ENCODE peak calls at places on chromosome 15, in six cellular contexts. One of them, this sample, is unnamed.

GRCh38 chr15:51849866-51850265 is 20.4 kb downstream of the TMOD3 start:
- DNase-seq in K562: no peak
- DNase-seq in IMR-90: no peak
- DNase-seq in HepG2: no peak
- DNase-seq in A549: no peak
- DNase-seq in GM12878: no peak
- DNase-seq in this sample: no peak

GRCh38 chr15:25245801-25246622 is 192.8 kb downstream of the UBE3A start:
- DNase-seq in IMR-90: no peak
- DNase-seq in GM12878: no peak
- DNase-seq in HepG2: no peak
- DNase-seq in A549: no peak
- DNase-seq in K562: no peak
- DNase-seq in this sample: no peak

GRCh38 chr15:55016225-55016624 is 180.5 kb downstream of the RSL24D1 start:
- DNase-seq in K562: no peak
- DNase-seq in GM12878: no peak
- DNase-seq in A549: no peak
- DNase-seq in HepG2: no peak
- DNase-seq in IMR-90: no peak
- DNase-seq in this sample: no peak

GRCh38 chr15:28017423-28017924 is 81.6 kb downstream of the OCA2 start:
- DNase-seq in HepG2: peak
- DNase-seq in A549: no peak
- DNase-seq in GM12878: no peak
- DNase-seq in IMR-90: no peak
- DNase-seq in K562: no peak
- DNase-seq in this sample: no peak

GRCh38 chr15:75594276-75594675 is 15.2 kb upstream of the PTPN9 start:
- DNase-seq in A549: no peak
- DNase-seq in K562: no peak
- DNase-seq in HepG2: no peak
- DNase-seq in IMR-90: no peak
- DNase-seq in GM12878: no peak
- DNase-seq in this sample: no peak

GRCh38 chr15:86620636-86621349 is 541.1 kb downstream of the AGBL1 start:
- DNase-seq in A549: no peak
- DNase-seq in K562: no peak
- DNase-seq in IMR-90: no peak
- DNase-seq in HepG2: peak
- DNase-seq in GM12878: no peak
- DNase-seq in this sample: no peak

GRCh38 chr15:65862682-65863081 is 6.6 kb upstream of the RAB11A start:
- DNase-seq in IMR-90: peak
- DNase-seq in A549: peak
- DNase-seq in K562: peak
- DNase-seq in GM12878: no peak
- DNase-seq in HepG2: peak
- DNase-seq in this sample: peak

GRCh38 chr15:90407871-90408317 is 19.9 kb downstream of the IQGAP1 start:
- DNase-seq in A549: no peak
- DNase-seq in HepG2: no peak
- DNase-seq in K562: no peak
- DNase-seq in IMR-90: peak
- DNase-seq in GM12878: no peak
- DNase-seq in this sample: no peak

GRCh38 chr15:74229686-74230085 is 6.4 kb upstream of the CCDC33 start:
- DNase-seq in HepG2: no peak
- DNase-seq in K562: no peak
- DNase-seq in IMR-90: no peak
- DNase-seq in A549: no peak
- DNase-seq in GM12878: no peak
- DNase-seq in this sample: no peak

GRCh38 chr15:82919231-82919886 is 33.2 kb downstream of the HOMER2 start:
- DNase-seq in HepG2: peak
- DNase-seq in A549: no peak
- DNase-seq in IMR-90: no peak
- DNase-seq in K562: no peak
- DNase-seq in GM12878: no peak
- DNase-seq in this sample: no peak

GRCh38 chr15:67176195-67176971 is 78.1 kb downstream of the AAGAB start:
- DNase-seq in K562: no peak
- DNase-seq in IMR-90: no peak
- DNase-seq in HepG2: no peak
- DNase-seq in GM12878: no peak
- DNase-seq in A549: no peak
- DNase-seq in this sample: no peak

GRCh38 chr15:94671845-94672524 is 440.6 kb downstream of the MCTP2 start:
- DNase-seq in IMR-90: peak
- DNase-seq in K562: no peak
- DNase-seq in HepG2: no peak
- DNase-seq in GM12878: no peak
- DNase-seq in A549: no peak
- DNase-seq in this sample: peak
- TF ChIP-seq BHLHE40 in IMR-90: no peak
- TF ChIP-seq BHLHE40 in K562: no peak
- TF ChIP-seq BHLHE40 in HepG2: no peak
- TF ChIP-seq BHLHE40 in GM12878: no peak
- TF ChIP-seq BHLHE40 in A549: no peak
- TF ChIP-seq BHLHE40 in this sample: no peak

DNA sequence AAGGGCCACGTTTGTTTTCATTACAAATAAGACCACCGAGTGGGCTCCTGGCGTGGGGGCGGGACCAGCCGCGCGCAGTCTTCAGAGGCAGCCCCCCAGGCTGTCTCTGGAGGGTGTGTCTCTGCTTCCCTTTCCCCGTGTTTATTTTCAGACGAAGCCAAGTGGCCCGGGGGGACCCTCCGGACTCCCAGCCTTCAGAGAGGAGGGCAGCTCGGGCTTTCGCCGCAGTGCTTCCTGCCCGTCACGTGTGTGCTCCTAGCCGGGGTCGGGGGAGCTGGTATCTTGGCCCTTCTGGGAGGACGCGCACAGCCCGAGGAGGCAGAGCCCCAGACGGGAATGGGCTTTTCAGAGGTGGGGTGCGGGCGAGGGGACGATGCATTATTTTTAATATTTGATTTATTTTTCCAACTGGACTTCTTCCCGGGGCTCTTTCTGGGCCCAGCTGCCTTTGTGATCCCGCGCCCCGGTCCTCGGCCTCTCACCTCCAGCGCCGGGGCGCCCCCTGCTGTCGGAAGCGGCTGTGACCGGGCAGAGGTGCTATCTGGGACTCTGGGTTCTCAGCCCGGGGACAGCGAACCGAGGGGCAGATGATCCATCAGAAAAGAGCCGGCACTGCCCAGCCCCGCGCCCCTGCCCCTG is 69.9 kb upstream of the CGNL1 start:
- DNase-seq in K562: peak
- DNase-seq in A549: peak
- DNase-seq in HepG2: peak
- DNase-seq in IMR-90: peak
- DNase-seq in GM12878: no peak
- DNase-seq in this sample: peak
- TF ChIP-seq BHLHE40 in K562: peak
- TF ChIP-seq BHLHE40 in A549: no peak
- TF ChIP-seq BHLHE40 in HepG2: no peak
- TF ChIP-seq BHLHE40 in IMR-90: no peak
- TF ChIP-seq BHLHE40 in GM12878: peak
- TF ChIP-seq BHLHE40 in this sample: no peak

DNA sequence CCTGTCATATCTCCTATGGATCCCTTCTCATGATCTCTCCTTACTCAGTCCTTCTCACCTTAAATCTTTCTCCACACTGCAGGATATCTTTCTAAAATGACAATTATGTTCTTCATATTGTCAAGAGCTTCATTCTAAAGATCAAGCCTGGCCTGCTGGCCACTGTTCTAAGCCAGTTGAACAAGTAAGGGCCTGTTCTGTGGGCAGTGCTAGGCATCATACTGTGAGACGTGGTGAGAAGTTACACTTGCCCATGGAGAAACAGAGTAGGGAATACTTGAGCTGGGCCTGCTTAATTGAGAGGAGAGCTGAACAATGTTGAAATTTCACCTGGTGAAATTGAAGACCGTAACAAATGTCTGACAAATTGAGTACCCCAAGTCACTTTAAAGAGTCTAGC is 184.1 kb upstream of the RASGRP1 start:
- DNase-seq in GM12878: no peak
- DNase-seq in IMR-90: no peak
- DNase-seq in A549: no peak
- DNase-seq in K562: no peak
- DNase-seq in HepG2: no peak
- DNase-seq in this sample: no peak
- TF ChIP-seq BHLHE40 in GM12878: no peak
- TF ChIP-seq BHLHE40 in IMR-90: no peak
- TF ChIP-seq BHLHE40 in A549: no peak
- TF ChIP-seq BHLHE40 in K562: no peak
- TF ChIP-seq BHLHE40 in HepG2: no peak
- TF ChIP-seq BHLHE40 in this sample: no peak

GRCh38 chr15:95929232-95929846 is 401.2 kb upstream of the NR2F2 start:
- DNase-seq in IMR-90: peak
- DNase-seq in A549: no peak
- DNase-seq in GM12878: peak
- DNase-seq in HepG2: no peak
- DNase-seq in K562: peak
- DNase-seq in this sample: no peak
- TF ChIP-seq BHLHE40 in IMR-90: no peak
- TF ChIP-seq BHLHE40 in A549: no peak
- TF ChIP-seq BHLHE40 in GM12878: peak
- TF ChIP-seq BHLHE40 in HepG2: no peak
- TF ChIP-seq BHLHE40 in K562: peak
- TF ChIP-seq BHLHE40 in this sample: no peak

DNA sequence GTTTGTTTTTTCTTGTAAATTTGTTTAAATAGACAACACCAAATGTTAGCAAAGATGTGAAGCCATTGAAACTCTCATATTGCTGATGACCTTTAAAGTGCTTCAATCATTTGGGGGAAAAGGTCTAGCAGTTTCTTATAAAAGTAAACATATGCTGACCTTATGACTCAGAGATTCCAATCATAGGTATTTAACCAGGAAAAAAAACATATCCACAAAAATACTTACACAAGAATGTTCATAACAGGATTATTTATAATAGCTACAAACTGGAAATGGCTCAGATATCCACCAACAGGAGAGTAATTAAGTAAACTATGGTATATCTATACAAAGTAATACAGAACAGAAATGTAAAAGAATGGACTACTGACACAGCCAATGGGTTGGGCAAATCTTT is 27.1 kb upstream of the RORA start:
- DNase-seq in GM12878: no peak
- DNase-seq in HepG2: no peak
- DNase-seq in A549: no peak
- DNase-seq in K562: no peak
- DNase-seq in IMR-90: no peak
- DNase-seq in this sample: no peak
- TF ChIP-seq BHLHE40 in GM12878: no peak
- TF ChIP-seq BHLHE40 in HepG2: no peak
- TF ChIP-seq BHLHE40 in A549: no peak
- TF ChIP-seq BHLHE40 in K562: no peak
- TF ChIP-seq BHLHE40 in IMR-90: no peak
- TF ChIP-seq BHLHE40 in this sample: no peak

GRCh38 chr15:29136815-29137214 is 132.8 kb downstream of the NSMCE3 start:
- DNase-seq in HepG2: no peak
- DNase-seq in IMR-90: no peak
- DNase-seq in GM12878: no peak
- DNase-seq in A549: no peak
- DNase-seq in K562: no peak
- DNase-seq in this sample: no peak
- TF ChIP-seq BHLHE40 in HepG2: no peak
- TF ChIP-seq BHLHE40 in IMR-90: no peak
- TF ChIP-seq BHLHE40 in GM12878: no peak
- TF ChIP-seq BHLHE40 in A549: no peak
- TF ChIP-seq BHLHE40 in K562: no peak
- TF ChIP-seq BHLHE40 in this sample: no peak

DNA sequence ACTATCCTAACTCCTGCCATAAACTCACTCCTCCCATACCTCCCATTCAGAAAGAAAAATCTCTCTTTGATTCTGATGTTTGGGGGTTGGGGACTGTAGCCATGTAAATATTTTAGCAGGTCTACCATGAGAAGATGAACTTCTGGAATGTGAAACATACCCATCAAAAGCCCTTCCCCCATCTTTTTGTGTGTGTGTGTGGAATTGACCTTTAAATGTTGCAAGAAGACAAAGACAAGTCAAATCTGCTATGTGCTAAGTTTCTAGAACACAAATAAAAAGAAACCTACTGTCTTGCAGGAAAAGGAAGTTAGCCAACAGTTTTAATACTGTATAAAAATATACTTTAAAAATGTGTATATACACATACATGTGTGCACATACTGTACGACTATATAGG is 29.7 kb upstream of the USP50 start:
- DNase-seq in HepG2: peak
- DNase-seq in GM12878: no peak
- DNase-seq in A549: no peak
- DNase-seq in K562: no peak
- DNase-seq in IMR-90: no peak
- DNase-seq in this sample: no peak
- TF ChIP-seq BHLHE40 in HepG2: no peak
- TF ChIP-seq BHLHE40 in GM12878: no peak
- TF ChIP-seq BHLHE40 in A549: no peak
- TF ChIP-seq BHLHE40 in K562: no peak
- TF ChIP-seq BHLHE40 in IMR-90: no peak
- TF ChIP-seq BHLHE40 in this sample: no peak

DNA sequence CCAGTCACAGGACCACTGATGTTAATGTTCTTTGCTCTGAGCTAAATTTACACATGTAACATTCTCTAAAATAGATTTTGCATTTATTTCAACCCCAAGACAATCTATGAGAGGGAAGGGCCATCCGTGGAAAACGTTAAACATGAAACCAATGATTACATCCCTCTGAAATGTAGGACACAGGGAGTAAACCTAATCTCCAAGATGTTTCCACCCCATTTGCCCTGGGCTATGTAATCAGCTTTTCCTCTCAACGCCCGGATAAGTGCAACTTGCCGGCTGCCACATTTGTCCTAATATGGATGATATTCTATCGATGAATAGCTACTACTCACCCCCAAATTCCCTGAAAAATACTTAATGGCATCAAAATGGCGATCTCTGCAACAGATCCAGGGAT is 6.4 kb upstream of the FMN1 start:
- DNase-seq in IMR-90: no peak
- DNase-seq in K562: no peak
- DNase-seq in GM12878: no peak
- DNase-seq in A549: no peak
- DNase-seq in HepG2: no peak
- DNase-seq in this sample: no peak
- TF ChIP-seq BHLHE40 in IMR-90: no peak
- TF ChIP-seq BHLHE40 in K562: no peak
- TF ChIP-seq BHLHE40 in GM12878: no peak
- TF ChIP-seq BHLHE40 in A549: no peak
- TF ChIP-seq BHLHE40 in HepG2: no peak
- TF ChIP-seq BHLHE40 in this sample: no peak

GRCh38 chr15:78083186-78083585 is 5.7 kb upstream of the TBC1D2B start:
- DNase-seq in K562: no peak
- DNase-seq in A549: no peak
- DNase-seq in IMR-90: no peak
- DNase-seq in GM12878: no peak
- DNase-seq in HepG2: no peak
- DNase-seq in this sample: no peak
- TF ChIP-seq BHLHE40 in K562: no peak
- TF ChIP-seq BHLHE40 in A549: no peak
- TF ChIP-seq BHLHE40 in IMR-90: no peak
- TF ChIP-seq BHLHE40 in GM12878: no peak
- TF ChIP-seq BHLHE40 in HepG2: no peak
- TF ChIP-seq BHLHE40 in this sample: no peak

This sample was measured in HEK293T.